ENCODE peak calls at places on chromosomes 12 and 14, in eight cellular contexts. P, R, T, Y, X, N, V and E are unnamed samples. For H3K27me3, the result is how much of the 10 kb centered on the place peaks cover.

GRCh38 chr14:49986344-49987014 is 93.6 kb downstream of the ARF6 start:
- DNase-seq in N (no peak), V (no peak), P (no peak), T (no peak), X (no peak), R (no peak), Y (no peak), E (no peak)

GRCh38 chr14:33686856-33687255 is 264.0 kb downstream of the EGLN3 start:
- DNase-seq in T (no peak), V (no peak), P (no peak), N (no peak), R (no peak), X (no peak), Y (no peak), E (no peak)

GRCh38 chr12:89775336-89776005 is 66.8 kb upstream of the ATP2B1 start:
- DNase-seq in P (no peak), N (no peak), Y (no peak), R (no peak), T (no peak), X (no peak), V (no peak), E (no peak)

GRCh38 chr12:128091101-128091795 is 175.7 kb upstream of the TMEM132C start:
- DNase-seq in X (no peak), N (no peak), R (no peak), Y (no peak), T (no peak), V (no peak), P (no peak), E (no peak)

GRCh38 chr14:94040247-94040646 is 14.1 kb downstream of the OTUB2 start:
- DNase-seq in N (no peak), P (no peak), T (no peak), Y (no peak), V (no peak), R (no peak), X (no peak), E (no peak)

GRCh38 chr12:49567302-49567610 is 686 bp downstream of the MCRS1 start:
- DNase-seq in N (no peak), T (no peak), P (no peak), V (no peak), R (no peak), X (no peak), Y (no peak), E (no peak)

GRCh38 chr14:101719045-101719645 is 42.4 kb upstream of the PPP2R5C start:
- DNase-seq in P (peak), R (no peak), N (no peak), X (no peak), T (no peak), Y (no peak), V (no peak), E (no peak)

GRCh38 chr14:76343386-76343785 is 32.6 kb upstream of the ESRRB start:
- DNase-seq in R (no peak), Y (no peak), N (no peak), V (no peak), P (no peak), X (no peak), T (no peak), E (no peak)

GRCh38 chr12:88448337-88448944 is 131.8 kb downstream of the KITLG start:
- DNase-seq in X (no peak), N (no peak), Y (no peak), V (no peak), R (no peak), P (no peak), T (no peak), E (no peak)

GRCh38 chr14:59811850-59812249 is 58.7 kb downstream of the RTN1 start:
- DNase-seq in Y (no peak), T (no peak), N (no peak), R (no peak), X (no peak), P (no peak), V (no peak), E (no peak)

GRCh38 chr12:12943589-12944260 is 8.2 kb downstream of the GPRC5D start:
- DNase-seq in X (peak), T (no peak), P (no peak), R (no peak), N (no peak), V (no peak), Y (no peak), E (no peak)

GRCh38 chr14:103130965-103131364 is 7.7 kb downstream of the TNFAIP2 start:
- DNase-seq in X (peak), V (peak), R (no peak), P (no peak), T (peak), N (no peak), Y (no peak), E (no peak)

GRCh38 chr12:106747973-106748436 is 26.5 kb upstream of the RIC8B start:
- DNase-seq in R (no peak), V (no peak), Y (no peak), X (no peak), P (no peak), T (no peak), N (peak), E (peak)

GRCh38 chr14:34361504-34362011 is 100.5 kb downstream of the SPTSSA start:
- DNase-seq in N (no peak), V (no peak), R (no peak), Y (no peak), X (peak), T (no peak), P (no peak), E (no peak)

GRCh38 chr14:88919502-88919901 is 95.1 kb downstream of the TTC8 start:
- DNase-seq in V (no peak), Y (no peak), X (no peak), N (no peak), R (no peak), P (no peak), T (no peak), E (no peak)

GRCh38 chr12:104506691-104507401 is 50.1 kb downstream of the CHST11 start:
- DNase-seq in N (no peak), T (no peak), R (peak), P (no peak), X (no peak), Y (no peak), V (peak), E (no peak)

GRCh38 chr14:54207075-54207474 is 189.7 kb upstream of the CDKN3 start:
- DNase-seq in T (no peak), R (no peak), Y (no peak), V (no peak), X (no peak), N (no peak), P (no peak), E (no peak)

GRCh38 chr14:76755610-76756390 is 5.5 kb upstream of the VASH1 start:
- DNase-seq in N (no peak), R (no peak), V (no peak), X (no peak), Y (no peak), P (no peak), T (no peak), E (no peak)

GRCh38 chr12:46523863-46524770 is 151.5 kb upstream of the SLC38A2 start:
- DNase-seq in Y (peak), V (no peak), R (no peak), X (peak), N (peak), P (no peak), T (no peak), E (peak)

GRCh38 chr14:100533647-100534485 is 53.4 kb downstream of the BEGAIN start:
- DNase-seq in V (peak), P (peak), N (no peak), Y (no peak), R (peak), T (peak), X (peak), E (no peak)

GRCh38 chr14:101151226-101151929 is 247.9 kb upstream of the RTL1 start:
- DNase-seq in R (no peak), X (no peak), T (no peak), N (no peak), P (no peak), Y (no peak), V (no peak), E (no peak)

GRCh38 chr14:87805315-87805723 is 187.7 kb downstream of the GALC start:
- DNase-seq in X (no peak), N (peak), T (peak), R (peak), V (peak), P (no peak), Y (no peak), E (no peak)

GRCh38 chr12:29317556-29318363 is 63.2 kb downstream of the ERGIC2 start:
- DNase-seq in X (peak), T (peak), Y (peak), N (peak), V (no peak), R (peak), P (peak), E (peak)

GRCh38 chr12:3597526-3598210 is 106.7 kb downstream of the PRMT8 start:
- DNase-seq in P (no peak), T (no peak), X (no peak), R (no peak), N (no peak), Y (no peak), V (no peak), E (no peak)

DNA sequence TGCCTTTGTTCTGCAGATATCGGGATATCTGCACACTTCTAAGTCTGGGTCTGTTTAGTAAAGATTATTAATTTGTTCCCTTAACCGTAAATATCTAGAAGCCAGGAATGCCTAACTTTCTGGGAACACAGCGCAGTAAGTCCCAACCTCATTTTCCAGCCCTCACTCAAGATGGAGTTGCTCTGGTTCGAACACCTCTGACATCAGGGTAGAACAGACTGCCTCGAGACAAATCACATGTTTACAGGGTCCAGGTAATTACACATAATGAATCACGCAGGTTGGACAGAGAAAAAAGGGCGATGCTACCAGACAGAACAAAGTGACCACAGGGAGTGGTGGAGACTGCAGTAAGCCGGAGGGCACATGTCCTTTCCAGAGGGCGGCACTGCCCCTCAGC is 159.2 kb upstream of the SFSWAP start:
- DNase-seq in V (no peak), X (no peak), P (no peak), T (no peak), Y (no peak), R (no peak), N (no peak), E (no peak)
- H3K27me3 ChIP-seq in V (under half), X (under half), P (under half), T (under half), Y (under half), R (half or more), N (under half), E (under half)

DNA sequence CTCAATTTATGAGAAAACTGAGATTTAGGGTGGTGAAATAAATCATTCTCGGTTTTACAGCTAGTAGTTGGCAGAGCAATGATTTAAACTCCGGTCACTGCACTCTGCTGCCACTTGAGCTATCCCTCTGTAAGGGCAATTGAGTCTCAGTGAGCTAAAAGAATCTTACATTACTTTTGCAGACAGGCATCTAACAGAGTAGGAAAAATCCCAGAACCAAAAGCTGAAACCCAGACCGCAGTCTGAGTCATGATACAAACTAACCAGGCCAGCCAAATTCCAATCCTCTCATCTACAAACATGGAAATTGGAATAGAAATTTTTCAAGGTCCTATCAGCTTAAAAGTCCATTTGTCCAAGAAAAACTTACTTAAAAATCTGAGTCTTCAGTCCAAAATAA is 73.7 kb downstream of the ANKS1B start:
- DNase-seq in X (peak), P (no peak), N (no peak), R (no peak), V (no peak), T (peak), Y (no peak), E (no peak)
- H3K27me3 ChIP-seq in X (under half), P (under half), N (under half), R (under half), V (under half), T (under half), Y (under half), E (under half)

GRCh38 chr12:17216156-17216555 is 610.2 kb upstream of the LMO3 start:
- DNase-seq in T (no peak), V (no peak), P (peak), X (no peak), Y (no peak), N (no peak), R (no peak), E (no peak)

GRCh38 chr12:17214910-17215309 is 608.9 kb upstream of the LMO3 start:
- DNase-seq in T (no peak), P (no peak), Y (no peak), R (no peak), X (no peak), N (no peak), V (no peak), E (no peak)

GRCh38 chr12:17215754-17216153 is 609.8 kb upstream of the LMO3 start:
- DNase-seq in N (no peak), Y (no peak), P (no peak), V (no peak), T (no peak), R (no peak), X (no peak), E (no peak)
- H3K27me3 ChIP-seq in N (under half), Y (under half), P (under half), V (under half), T (under half), R (under half), X (under half), E (under half)

GRCh38 chr12:32032205-32032810 is 73.1 kb downstream of the RESF1 start:
- DNase-seq in T (no peak), N (no peak), V (no peak), Y (no peak), R (no peak), X (peak), P (no peak), E (no peak)

GRCh38 chr12:32030676-32031075 is 71.5 kb downstream of the RESF1 start:
- DNase-seq in R (no peak), V (no peak), Y (no peak), N (no peak), P (no peak), X (no peak), T (no peak), E (no peak)

GRCh38 chr12:32034045-32034444 is 72.6 kb upstream of the BICD1 start:
- DNase-seq in V (no peak), Y (no peak), R (no peak), X (no peak), N (no peak), P (no peak), T (no peak), E (no peak)

GRCh38 chr12:32031109-32031508 is 71.9 kb downstream of the RESF1 start:
- DNase-seq in R (no peak), X (no peak), P (no peak), N (no peak), Y (no peak), T (no peak), V (no peak), E (no peak)

DNA sequence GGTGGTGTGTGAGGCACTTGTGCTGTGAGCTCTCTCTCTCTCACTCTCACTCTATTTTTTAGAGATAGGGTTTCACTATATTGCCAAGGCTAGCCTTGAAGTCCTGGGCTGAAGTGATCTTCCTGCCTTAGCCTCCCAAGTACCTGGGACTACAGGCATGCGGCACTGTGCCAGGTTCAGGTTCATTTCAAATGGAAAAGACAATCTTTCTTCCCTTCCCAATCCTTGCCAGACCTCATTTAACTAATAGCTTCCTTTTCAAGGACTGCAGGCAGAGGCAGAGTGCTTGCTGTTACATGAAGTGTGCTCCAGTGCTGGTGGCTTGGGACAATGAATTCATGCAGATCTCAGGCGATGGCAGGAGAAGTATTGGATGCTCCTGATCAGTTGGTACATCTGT is 73.2 kb upstream of the BICD1 start:
- DNase-seq in P (no peak), Y (no peak), V (no peak), T (no peak), X (no peak), R (no peak), N (no peak), E (no peak)
- H3K27me3 ChIP-seq in P (under half), Y (under half), V (under half), T (under half), X (under half), R (under half), N (under half), E (under half)

GRCh38 chr12:108305520-108305919 is 33.6 kb downstream of the CMKLR1 start:
- DNase-seq in N (no peak), X (peak), P (peak), Y (no peak), R (peak), T (peak), V (peak), E (no peak)
- H3K27me3 ChIP-seq in N (under half), X (under half), P (under half), Y (under half), R (under half), T (under half), V (under half), E (under half)

GRCh38 chr14:104139460-104140212 is 1.2 kb downstream of the KIF26A start:
- DNase-seq in Y (no peak), R (peak), V (peak), T (no peak), P (no peak), N (no peak), X (no peak), E (no peak)
- H3K27me3 ChIP-seq in Y (under half), R (half or more), V (under half), T (under half), P (under half), N (under half), X (under half), E (under half)

GRCh38 chr12:102956738-102957338 is 636 bp upstream of the ASCL1 start:
- DNase-seq in T (no peak), Y (no peak), P (no peak), R (no peak), V (no peak), N (no peak), X (no peak), E (no peak)
- H3K27me3 ChIP-seq in T (under half), Y (under half), P (under half), R (half or more), V (under half), N (under half), X (under half), E (half or more)